ENCODE peak calls at places on chromosomes 6 and 20, in nine cellular contexts. One of them, this sample, is unnamed.

GRCh38 chr6:119066426-119067001 is 11.9 kb downstream of the FAM184A start:
- DNase-seq in thoracic aorta: no peak
- DNase-seq in mucosa of descending colon: no peak
- DNase-seq in GM23248: no peak
- DNase-seq in A549: no peak
- DNase-seq in ascending aorta: no peak
- DNase-seq in ovary: no peak
- DNase-seq in mesendoderm: no peak
- DNase-seq in esophagus muscularis mucosa: no peak
- DNase-seq in this sample: no peak

GRCh38 chr6:127120109-127120786 is 1.8 kb downstream of the RSPO3 start:
- DNase-seq in thoracic aorta: no peak
- DNase-seq in mucosa of descending colon: peak; percentile 19
- DNase-seq in ascending aorta: no peak
- DNase-seq in A549: peak; percentile 27
- DNase-seq in esophagus muscularis mucosa: no peak
- DNase-seq in GM23248: no peak
- DNase-seq in mesendoderm: peak; percentile 16
- DNase-seq in ovary: no peak
- DNase-seq in this sample: peak; percentile 47

GRCh38 chr6:157587127-157587729 is 206.2 kb downstream of the ZDHHC14 start:
- DNase-seq in mesendoderm: no peak
- DNase-seq in thoracic aorta: no peak
- DNase-seq in ovary: no peak
- DNase-seq in A549: no peak
- DNase-seq in GM23248: no peak
- DNase-seq in mucosa of descending colon: no peak
- DNase-seq in esophagus muscularis mucosa: peak; percentile 68
- DNase-seq in ascending aorta: no peak
- DNase-seq in this sample: no peak

GRCh38 chr6:136524339-136524935 is 25.8 kb downstream of the MAP7 start:
- DNase-seq in thoracic aorta: no peak
- DNase-seq in A549: peak; percentile 50
- DNase-seq in ascending aorta: no peak
- DNase-seq in esophagus muscularis mucosa: no peak
- DNase-seq in GM23248: peak; percentile 20
- DNase-seq in mesendoderm: no peak
- DNase-seq in ovary: no peak
- DNase-seq in mucosa of descending colon: no peak
- DNase-seq in this sample: no peak

GRCh38 chr6:1689141-1689540 is 79.4 kb downstream of the FOXC1 start:
- DNase-seq in ascending aorta: no peak
- DNase-seq in thoracic aorta: no peak
- DNase-seq in mesendoderm: no peak
- DNase-seq in GM23248: peak; percentile 58
- DNase-seq in A549: no peak
- DNase-seq in ovary: no peak
- DNase-seq in esophagus muscularis mucosa: no peak
- DNase-seq in mucosa of descending colon: no peak
- DNase-seq in this sample: no peak

GRCh38 chr20:38184098-38184497 is 19.0 kb upstream of the TGM2 start:
- DNase-seq in mucosa of descending colon: no peak
- DNase-seq in ovary: no peak
- DNase-seq in GM23248: no peak
- DNase-seq in thoracic aorta: no peak
- DNase-seq in esophagus muscularis mucosa: no peak
- DNase-seq in mesendoderm: no peak
- DNase-seq in A549: peak; percentile 66
- DNase-seq in ascending aorta: no peak
- DNase-seq in this sample: no peak

GRCh38 chr6:158697798-158698197 is 47.9 kb downstream of the SYTL3 start:
- DNase-seq in ovary: no peak
- DNase-seq in mesendoderm: no peak
- DNase-seq in esophagus muscularis mucosa: no peak
- DNase-seq in A549: no peak
- DNase-seq in thoracic aorta: no peak
- DNase-seq in ascending aorta: no peak
- DNase-seq in mucosa of descending colon: no peak
- DNase-seq in GM23248: peak; percentile 87
- DNase-seq in this sample: no peak

GRCh38 chr6:6885521-6886088 is 222.2 kb upstream of the RREB1 start:
- DNase-seq in thoracic aorta: no peak
- DNase-seq in mesendoderm: no peak
- DNase-seq in A549: no peak
- DNase-seq in ovary: no peak
- DNase-seq in mucosa of descending colon: peak; percentile 41
- DNase-seq in GM23248: no peak
- DNase-seq in esophagus muscularis mucosa: no peak
- DNase-seq in ascending aorta: peak; percentile 21
- DNase-seq in this sample: peak; percentile 63

GRCh38 chr6:90186637-90187361 is 109.8 kb downstream of the BACH2 start:
- DNase-seq in ascending aorta: no peak
- DNase-seq in esophagus muscularis mucosa: no peak
- DNase-seq in GM23248: no peak
- DNase-seq in thoracic aorta: no peak
- DNase-seq in ovary: no peak
- DNase-seq in A549: no peak
- DNase-seq in mesendoderm: no peak
- DNase-seq in mucosa of descending colon: no peak
- DNase-seq in this sample: no peak

GRCh38 chr20:3172933-3173581 is at the start of gene LZTS3:
- DNase-seq in A549: peak; percentile 62
- DNase-seq in mesendoderm: peak; percentile 87
- DNase-seq in thoracic aorta: peak; percentile 21
- DNase-seq in ovary: peak; percentile 78
- DNase-seq in ascending aorta: no peak
- DNase-seq in GM23248: peak; percentile 88
- DNase-seq in mucosa of descending colon: peak; percentile 81
- DNase-seq in esophagus muscularis mucosa: no peak
- DNase-seq in this sample: peak; percentile 90

GRCh38 chr20:32527052-32527446 is 58.1 kb downstream of the NOL4L start:
- DNase-seq in mucosa of descending colon: no peak
- DNase-seq in ovary: no peak
- DNase-seq in GM23248: no peak
- DNase-seq in esophagus muscularis mucosa: no peak
- DNase-seq in thoracic aorta: no peak
- DNase-seq in mesendoderm: no peak
- DNase-seq in A549: no peak
- DNase-seq in ascending aorta: no peak
- DNase-seq in this sample: no peak

GRCh38 chr6:158150701-158151100 is 17.4 kb downstream of the SERAC1 start:
- DNase-seq in A549: no peak
- DNase-seq in GM23248: peak; percentile 23
- DNase-seq in ascending aorta: no peak
- DNase-seq in ovary: no peak
- DNase-seq in esophagus muscularis mucosa: no peak
- DNase-seq in mucosa of descending colon: no peak
- DNase-seq in thoracic aorta: no peak
- DNase-seq in mesendoderm: no peak
- DNase-seq in this sample: no peak

GRCh38 chr6:158595223-158595622 is 35.3 kb downstream of the TMEM181 start:
- DNase-seq in A549: no peak
- DNase-seq in esophagus muscularis mucosa: no peak
- DNase-seq in thoracic aorta: no peak
- DNase-seq in GM23248: peak; percentile 35
- DNase-seq in ascending aorta: no peak
- DNase-seq in mucosa of descending colon: no peak
- DNase-seq in ovary: no peak
- DNase-seq in mesendoderm: no peak
- DNase-seq in this sample: no peak

GRCh38 chr6:32073613-32074012 is 35.4 kb downstream of the CYP21A2 start:
- DNase-seq in A549: no peak
- DNase-seq in thoracic aorta: no peak
- DNase-seq in ascending aorta: no peak
- DNase-seq in ovary: no peak
- DNase-seq in esophagus muscularis mucosa: no peak
- DNase-seq in mesendoderm: no peak
- DNase-seq in GM23248: no peak
- DNase-seq in mucosa of descending colon: no peak
- DNase-seq in this sample: peak; percentile 50

GRCh38 chr6:26270121-26270861 is 94.7 kb upstream of the BTN3A2 start:
- DNase-seq in ascending aorta: no peak
- DNase-seq in A549: no peak
- DNase-seq in GM23248: no peak
- DNase-seq in mesendoderm: no peak
- DNase-seq in ovary: no peak
- DNase-seq in thoracic aorta: no peak
- DNase-seq in esophagus muscularis mucosa: no peak
- DNase-seq in mucosa of descending colon: no peak
- DNase-seq in this sample: no peak

GRCh38 chr6:32664827-32665362 is 1.6 kb downstream of the HLA-DQB1 start:
- DNase-seq in GM23248: peak; percentile 25
- DNase-seq in mucosa of descending colon: no peak
- DNase-seq in ascending aorta: no peak
- DNase-seq in ovary: no peak
- DNase-seq in mesendoderm: peak; percentile 0
- DNase-seq in A549: no peak
- DNase-seq in esophagus muscularis mucosa: no peak
- DNase-seq in thoracic aorta: no peak
- DNase-seq in this sample: peak; percentile 35

DNA sequence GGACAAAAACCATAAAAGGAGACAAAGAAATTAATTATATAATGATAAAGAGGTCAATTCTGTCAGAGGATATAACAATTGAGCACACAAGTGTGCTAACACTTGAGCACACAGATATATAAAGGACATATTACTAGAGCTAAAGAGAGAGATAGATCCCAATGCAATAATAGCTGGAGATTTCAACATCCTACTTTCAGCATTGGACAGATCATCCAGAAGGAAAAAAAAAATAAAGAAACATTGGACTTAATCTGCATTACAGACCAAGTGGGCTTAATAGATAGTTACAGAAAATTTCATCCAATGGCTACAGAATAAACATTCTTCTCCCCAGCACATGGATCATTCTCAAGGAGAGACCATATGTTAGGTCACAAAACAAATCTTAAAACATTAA is 9.9 kb downstream of the VNN1 start:
- DNase-seq in ovary: no peak
- DNase-seq in ascending aorta: no peak
- DNase-seq in thoracic aorta: no peak
- DNase-seq in GM23248: no peak
- DNase-seq in mesendoderm: no peak
- DNase-seq in esophagus muscularis mucosa: no peak
- DNase-seq in A549: no peak
- DNase-seq in mucosa of descending colon: no peak
- DNase-seq in this sample: no peak
- H3K4me1 ChIP-seq in ovary: no peaks in the 10 kb centered on the region
- H3K4me1 ChIP-seq in ascending aorta: no peaks in the 10 kb centered on the region
- H3K4me1 ChIP-seq in thoracic aorta: no peaks in the 10 kb centered on the region
- H3K4me1 ChIP-seq in GM23248: peaks cover 11% of the 10 kb centered on the region
- H3K4me1 ChIP-seq in mesendoderm: no peaks in the 10 kb centered on the region
- H3K4me1 ChIP-seq in esophagus muscularis mucosa: no peaks in the 10 kb centered on the region
- H3K4me1 ChIP-seq in A549: no peaks in the 10 kb centered on the region
- H3K4me1 ChIP-seq in mucosa of descending colon: no peaks in the 10 kb centered on the region
- H3K4me1 ChIP-seq in this sample: no peaks in the 10 kb centered on the region

DNA sequence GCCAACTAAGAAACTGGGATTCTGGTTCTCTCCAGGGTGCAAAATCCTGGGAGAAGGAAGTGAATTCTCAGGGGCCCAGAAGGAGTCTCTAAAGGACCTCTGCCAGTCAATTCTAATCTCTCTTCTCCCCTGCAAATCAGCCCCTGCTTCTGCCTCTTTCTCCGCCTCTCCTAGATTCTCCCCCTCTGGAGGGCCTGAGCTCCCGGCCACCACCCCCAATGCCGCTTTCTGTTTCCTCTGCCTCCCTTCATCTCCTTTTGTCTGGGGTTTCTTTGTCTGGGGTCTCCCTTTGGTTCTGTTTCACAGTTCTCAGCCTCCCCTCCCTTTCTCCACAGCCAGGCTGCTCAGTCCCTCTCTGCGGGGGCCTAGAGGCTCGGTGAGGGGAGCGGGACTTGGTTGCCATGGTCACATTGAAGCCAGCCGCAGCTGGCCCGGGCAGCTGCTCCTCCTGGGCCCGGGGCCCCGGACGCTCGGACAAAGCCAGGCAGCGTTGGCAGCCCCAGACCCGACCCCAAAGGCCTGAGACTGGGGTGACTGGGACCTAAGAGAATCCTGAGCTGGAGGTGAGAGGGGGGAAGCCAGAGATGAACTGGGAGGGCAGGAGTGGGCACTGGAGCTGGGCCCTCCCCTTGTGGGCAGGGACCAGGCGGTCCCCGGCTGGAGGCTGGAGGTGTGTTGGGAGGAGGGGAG is 3.6 kb upstream of the DDR1 start:
- DNase-seq in thoracic aorta: no peak
- DNase-seq in esophagus muscularis mucosa: no peak
- DNase-seq in ascending aorta: no peak
- DNase-seq in mucosa of descending colon: no peak
- DNase-seq in GM23248: no peak
- DNase-seq in A549: no peak
- DNase-seq in mesendoderm: peak; percentile 73
- DNase-seq in ovary: no peak
- DNase-seq in this sample: peak; percentile 62
- H3K4me1 ChIP-seq in thoracic aorta: peaks cover 51% of the 10 kb centered on the region
- H3K4me1 ChIP-seq in esophagus muscularis mucosa: peaks cover 61% of the 10 kb centered on the region
- H3K4me1 ChIP-seq in ascending aorta: peaks cover 24% of the 10 kb centered on the region
- H3K4me1 ChIP-seq in mucosa of descending colon: peaks cover 20% of the 10 kb centered on the region
- H3K4me1 ChIP-seq in GM23248: peaks cover 13% of the 10 kb centered on the region
- H3K4me1 ChIP-seq in A549: peaks cover 26% of the 10 kb centered on the region
- H3K4me1 ChIP-seq in mesendoderm: peaks cover 25% of the 10 kb centered on the region
- H3K4me1 ChIP-seq in ovary: peaks cover 17% of the 10 kb centered on the region
- H3K4me1 ChIP-seq in this sample: peaks cover 14% of the 10 kb centered on the region

GRCh38 chr6:167956983-167957492 is 40.4 kb upstream of the KIF25 start:
- DNase-seq in ovary: no peak
- DNase-seq in esophagus muscularis mucosa: no peak
- DNase-seq in mesendoderm: no peak
- DNase-seq in A549: peak; percentile 7
- DNase-seq in ascending aorta: no peak
- DNase-seq in thoracic aorta: no peak
- DNase-seq in mucosa of descending colon: no peak
- DNase-seq in GM23248: peak; percentile 4
- DNase-seq in this sample: no peak
- H3K4me1 ChIP-seq in ovary: no peaks in the 10 kb centered on the region
- H3K4me1 ChIP-seq in esophagus muscularis mucosa: no peaks in the 10 kb centered on the region
- H3K4me1 ChIP-seq in mesendoderm: no peaks in the 10 kb centered on the region
- H3K4me1 ChIP-seq in A549: peaks cover 20% of the 10 kb centered on the region
- H3K4me1 ChIP-seq in ascending aorta: no peaks in the 10 kb centered on the region
- H3K4me1 ChIP-seq in thoracic aorta: no peaks in the 10 kb centered on the region
- H3K4me1 ChIP-seq in mucosa of descending colon: peaks cover 3% of the 10 kb centered on the region
- H3K4me1 ChIP-seq in GM23248: no peaks in the 10 kb centered on the region
- H3K4me1 ChIP-seq in this sample: no peaks in the 10 kb centered on the region

GRCh38 chr6:151044465-151045441 is 179.3 kb downstream of the MTHFD1L start:
- DNase-seq in thoracic aorta: peak; percentile 43
- DNase-seq in esophagus muscularis mucosa: no peak
- DNase-seq in ovary: peak; percentile 73
- DNase-seq in A549: peak; percentile 94
- DNase-seq in mesendoderm: peak; percentile 72
- DNase-seq in ascending aorta: peak; percentile 55
- DNase-seq in mucosa of descending colon: peak; percentile 82
- DNase-seq in GM23248: no peak
- DNase-seq in this sample: peak; percentile 79

GRCh38 chr6:151038616-151039015 is 173.1 kb downstream of the MTHFD1L start:
- DNase-seq in ascending aorta: no peak
- DNase-seq in GM23248: no peak
- DNase-seq in ovary: no peak
- DNase-seq in esophagus muscularis mucosa: no peak
- DNase-seq in A549: no peak
- DNase-seq in thoracic aorta: no peak
- DNase-seq in mucosa of descending colon: no peak
- DNase-seq in mesendoderm: no peak
- DNase-seq in this sample: peak; percentile 4

GRCh38 chr6:151041686-151042085 is 176.2 kb downstream of the MTHFD1L start:
- DNase-seq in A549: no peak
- DNase-seq in GM23248: no peak
- DNase-seq in ovary: no peak
- DNase-seq in mesendoderm: no peak
- DNase-seq in esophagus muscularis mucosa: no peak
- DNase-seq in mucosa of descending colon: no peak
- DNase-seq in ascending aorta: no peak
- DNase-seq in thoracic aorta: no peak
- DNase-seq in this sample: no peak

GRCh38 chr6:151043944-151044343 is 178.4 kb downstream of the MTHFD1L start:
- DNase-seq in esophagus muscularis mucosa: no peak
- DNase-seq in mesendoderm: no peak
- DNase-seq in GM23248: no peak
- DNase-seq in A549: no peak
- DNase-seq in mucosa of descending colon: no peak
- DNase-seq in ovary: no peak
- DNase-seq in ascending aorta: no peak
- DNase-seq in thoracic aorta: no peak
- DNase-seq in this sample: no peak
- H3K4me1 ChIP-seq in esophagus muscularis mucosa: peaks cover 39% of the 10 kb centered on the region
- H3K4me1 ChIP-seq in mesendoderm: peaks cover 5% of the 10 kb centered on the region
- H3K4me1 ChIP-seq in GM23248: peaks cover 34% of the 10 kb centered on the region
- H3K4me1 ChIP-seq in A549: peaks cover 77% of the 10 kb centered on the region
- H3K4me1 ChIP-seq in mucosa of descending colon: peaks cover 4% of the 10 kb centered on the region
- H3K4me1 ChIP-seq in ovary: peaks cover 10% of the 10 kb centered on the region
- H3K4me1 ChIP-seq in ascending aorta: peaks cover 24% of the 10 kb centered on the region
- H3K4me1 ChIP-seq in thoracic aorta: peaks cover 40% of the 10 kb centered on the region
- H3K4me1 ChIP-seq in this sample: peaks cover 7% of the 10 kb centered on the region

This sample was measured in right cardiac atrium.